ENCODE peak calls at places on chromosomes 6 and 20, in ten cellular contexts. X is PC-3, R is PC-9, D is MM.1S, C is hepatocyte, J is GM23248, T is neural progenitor cell, F is astrocyte, W is HepG2, M is keratinocyte. B is an unnamed sample. For H3K4me1, the result is how much of the 10 kb centered on the place peaks cover.

GRCh38 chr6:17466707-17467106 is 73.3 kb downstream of the CAP2 start:
- DNase-seq in X (peak), R (no peak), D (no peak), C (no peak), J (peak), T (no peak), F (no peak), W (peak), M (no peak), B (no peak)

GRCh38 chr20:52191132-52191435 is 495 bp downstream of the ZFP64 start:
- DNase-seq in X (peak), R (no peak), D (no peak), C (no peak), J (no peak), T (no peak), F (peak), W (no peak), M (no peak), B (no peak)

GRCh38 chr6:117266267-117266797 is 974 bp downstream of the VGLL2 start:
- DNase-seq in X (no peak), R (no peak), D (no peak), C (no peak), J (peak), T (peak), F (no peak), W (no peak), M (no peak), B (no peak)

GRCh38 chr20:23050847-23051627 is 1.6 kb upstream of the THBD start:
- DNase-seq in X (peak), R (peak), D (no peak), C (peak), J (peak), T (peak), F (peak), W (no peak), M (peak), B (peak)

GRCh38 chr20:57810511-57811372 is 100.9 kb upstream of the PMEPA1 start:
- DNase-seq in X (peak), R (peak), D (no peak), C (peak), J (no peak), T (peak), F (peak), W (peak), M (peak), B (no peak)

GRCh38 chr6:15200087-15200486 is 45.8 kb upstream of the JARID2 start:
- DNase-seq in X (no peak), R (no peak), D (no peak), C (no peak), J (no peak), T (no peak), F (no peak), W (no peak), M (peak), B (no peak)

GRCh38 chr20:23937303-23938117 is 51.1 kb downstream of the GGTLC1 start:
- DNase-seq in X (peak), R (peak), D (peak), C (peak), J (peak), T (peak), F (no peak), W (peak), M (no peak), B (peak)

GRCh38 chr20:58515240-58516212 is at the start of gene APCDD1L:
- DNase-seq in X (peak), R (peak), D (no peak), C (no peak), J (peak), T (peak), F (peak), W (no peak), M (no peak), B (no peak)

GRCh38 chr6:111230351-111231077 is 143.2 kb downstream of the SLC16A10 start:
- DNase-seq in X (no peak), R (no peak), D (no peak), C (no peak), J (peak), T (no peak), F (peak), W (no peak), M (no peak), B (no peak)

GRCh38 chr6:106702046-106702445 is 72.7 kb downstream of the QRSL1 start:
- DNase-seq in X (no peak), R (no peak), D (no peak), C (no peak), J (no peak), T (no peak), F (no peak), W (no peak), M (no peak), B (no peak)

GRCh38 chr6:5850848-5851255 is 155.9 kb downstream of the NRN1 start:
- DNase-seq in X (no peak), R (no peak), D (no peak), C (no peak), J (no peak), T (peak), F (no peak), W (no peak), M (no peak), B (no peak)

GRCh38 chr6:157323924-157324276 is 581 bp upstream of the TMEM242 start:
- DNase-seq in X (peak), R (peak), D (peak), C (peak), J (peak), T (peak), F (peak), W (peak), M (no peak), B (peak)

GRCh38 chr20:62489186-62489939 is 13.6 kb upstream of the GATA5 start:
- DNase-seq in X (peak), R (peak), D (no peak), C (peak), J (peak), T (no peak), F (no peak), W (no peak), M (peak), B (no peak)

DNA sequence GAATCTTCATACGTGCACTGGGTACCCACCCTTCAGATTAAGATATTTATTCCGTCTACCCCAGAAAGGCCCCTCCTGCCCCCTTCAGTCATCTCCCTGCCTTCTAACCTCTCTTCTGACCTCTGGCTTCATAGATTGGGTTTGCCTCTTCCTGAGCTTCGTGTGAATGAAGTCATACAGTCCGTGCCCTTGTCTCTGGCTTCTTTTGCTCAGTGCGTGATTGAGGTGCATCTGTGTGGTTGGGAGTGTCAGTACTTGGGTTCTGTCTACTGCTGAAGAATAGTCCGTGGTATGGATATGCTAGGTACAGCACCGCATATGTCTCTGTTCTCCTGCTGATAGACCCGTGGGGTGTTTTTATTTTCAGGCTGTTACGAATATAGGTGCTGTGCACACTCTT is 157.8 kb upstream of the RNF24 start:
- DNase-seq in X (no peak), R (no peak), D (no peak), C (no peak), J (no peak), T (no peak), F (no peak), W (no peak), M (no peak), B (no peak)
- H3K4me1 ChIP-seq in X (under half), R (under half), D (under half), C (under half), J (under half), T (under half), F (under half), W (under half), M (under half), B (under half)

DNA sequence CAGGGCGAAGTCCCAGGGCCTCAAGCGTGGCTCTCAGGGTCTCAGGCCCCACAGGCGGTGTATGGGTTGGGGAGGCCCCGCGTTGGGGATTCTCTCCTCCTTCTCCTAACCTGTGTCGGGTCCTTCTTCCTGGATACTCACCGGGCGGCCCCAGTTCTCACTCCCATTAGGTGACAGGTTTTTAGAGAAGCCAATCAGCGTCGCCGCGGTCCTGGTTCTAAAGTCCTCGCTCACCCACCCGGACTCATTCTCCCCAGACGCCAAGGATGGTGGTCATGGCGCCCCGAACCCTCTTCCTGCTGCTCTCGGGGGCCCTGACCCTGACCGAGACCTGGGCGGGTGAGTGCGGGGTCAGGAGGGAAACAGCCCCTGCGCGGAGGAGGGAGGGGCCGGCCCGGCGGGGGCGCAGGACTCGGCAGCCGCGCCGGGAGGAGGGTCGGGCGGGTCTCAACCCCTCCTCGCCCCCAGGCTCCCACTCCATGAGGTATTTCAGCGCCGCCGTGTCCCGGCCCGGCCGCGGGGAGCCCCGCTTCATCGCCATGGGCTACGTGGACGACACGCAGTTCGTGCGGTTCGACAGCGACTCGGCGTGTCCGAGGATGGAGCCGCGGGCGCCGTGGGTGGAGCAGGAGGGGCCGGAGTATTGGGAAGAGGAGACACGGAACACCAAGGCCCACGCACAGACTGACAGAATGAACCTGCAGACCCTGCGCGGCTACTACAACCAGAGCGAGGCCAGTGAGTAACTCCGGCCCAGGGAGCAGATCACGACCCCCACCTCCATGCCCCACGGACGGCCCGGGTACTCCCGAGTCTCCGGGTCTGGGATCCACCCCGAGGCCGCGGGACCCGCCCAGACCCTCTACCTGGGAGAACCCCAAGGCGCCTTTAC is at the start of gene HLA-G:
- DNase-seq in X (no peak), R (no peak), D (no peak), C (no peak), J (no peak), T (peak), F (no peak), W (no peak), M (no peak), B (no peak)
- TF ChIP-seq EZH2 in X (no peak), R (no peak), D (no peak), C (peak), J (no peak), T (peak), F (peak), W (no peak), M (peak), B (peak)

GRCh38 chr6:166955865-166956443 is 396 bp downstream of the RNASET2 start:
- DNase-seq in X (peak), R (no peak), D (no peak), C (peak), J (peak), T (peak), F (no peak), W (no peak), M (no peak), B (no peak)
- H3K27ac ChIP-seq in X (no peak), R (no peak), D (no peak), C (peak), J (no peak), T (no peak), F (peak), W (peak), M (no peak), B (no peak)

DNA sequence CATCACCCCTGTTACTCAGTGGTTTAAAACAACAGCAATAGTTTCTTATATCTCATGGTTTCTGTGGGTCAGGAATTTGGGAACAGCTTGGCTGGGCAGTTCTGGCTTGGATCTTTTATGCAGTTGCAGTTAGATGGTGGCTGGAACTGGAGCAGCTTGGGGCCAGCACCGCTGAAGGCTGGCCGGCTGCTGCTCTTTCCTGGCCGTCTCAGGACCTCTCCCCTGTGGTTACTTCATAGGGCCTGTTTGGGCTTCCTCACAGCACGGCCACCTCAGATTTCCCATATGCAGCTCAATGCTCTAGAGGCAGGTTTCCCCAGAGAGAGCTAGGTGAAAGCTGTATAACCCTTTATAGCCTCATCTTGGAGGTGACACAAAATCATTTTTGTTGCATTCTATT is 15.6 kb downstream of the PKIG start:
- DNase-seq in X (no peak), R (no peak), D (no peak), C (no peak), J (no peak), T (no peak), F (peak), W (no peak), M (no peak), B (no peak)
- H3K4me1 ChIP-seq in X (half or more), R (under half), D (under half), C (under half), J (under half), T (under half), F (under half), W (under half), M (under half), B (under half)

GRCh38 chr20:37875776-37876175 is 27.2 kb upstream of the VSTM2L start:
- DNase-seq in X (no peak), R (no peak), D (no peak), C (no peak), J (no peak), T (no peak), F (no peak), W (no peak), M (no peak), B (no peak)
- TF ChIP-seq EZH2 in X (no peak), R (no peak), D (no peak), C (no peak), J (no peak), T (no peak), F (no peak), W (no peak), M (no peak), B (no peak)

DNA sequence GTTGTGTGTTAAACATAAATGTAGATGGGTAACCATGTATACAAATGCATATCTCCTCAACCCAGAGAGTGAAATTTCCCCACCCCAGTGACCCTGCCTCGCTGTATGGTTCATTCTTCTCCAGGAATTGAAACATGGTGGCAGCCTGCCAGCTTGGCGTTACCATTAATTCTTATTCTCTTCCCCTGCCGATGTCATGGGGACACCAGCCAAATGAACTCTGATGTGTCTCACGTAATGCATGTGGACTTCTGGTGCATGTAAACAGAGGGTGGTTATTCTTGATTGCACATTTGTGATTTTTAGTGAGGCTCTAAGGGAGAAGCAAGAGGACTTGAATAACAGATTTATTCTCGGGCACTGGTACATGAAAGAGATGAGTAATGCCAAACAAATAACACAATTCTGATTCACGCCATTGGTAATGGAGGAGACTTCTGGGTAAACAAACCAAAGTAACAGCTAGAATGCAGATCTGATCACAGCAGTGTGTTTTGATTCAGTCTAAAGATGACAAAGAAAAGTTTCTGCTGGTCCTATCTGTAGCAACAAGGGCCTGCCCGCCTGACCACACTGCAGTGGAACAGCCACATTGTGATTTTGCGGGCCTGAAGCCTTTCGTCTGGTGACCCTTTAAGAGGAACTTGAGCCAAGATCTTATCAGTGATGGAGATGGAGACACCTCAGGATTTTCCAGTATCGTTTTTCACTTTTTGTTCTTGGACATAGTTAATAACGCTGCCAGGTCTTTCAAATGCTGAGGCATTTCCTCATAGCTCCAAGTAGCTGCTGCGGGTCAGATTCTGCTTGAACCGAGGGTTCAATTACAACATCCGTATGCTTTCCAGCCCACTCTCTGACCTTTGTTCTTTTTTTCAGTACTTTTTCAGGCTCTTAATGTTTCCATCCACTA is 171.8 kb upstream of the AKAP12 start:
- DNase-seq in X (peak), R (peak), D (no peak), C (no peak), J (peak), T (no peak), F (peak), W (peak), M (no peak), B (peak)
- H3K27ac ChIP-seq in X (peak), R (peak), D (no peak), C (peak), J (peak), T (no peak), F (peak), W (peak), M (peak), B (no peak)